ENCODE peak calls at places on chromosome 12, in four cellular contexts. One of them, this sample, is unnamed.

GRCh38 chr12:52191841-52192791 is at the start of gene KRT80:
- DNase-seq in esophagus squamous epithelium: no peak
- DNase-seq in stomach: peak
- DNase-seq in thyroid gland: peak
- DNase-seq in this sample: peak

GRCh38 chr12:110282956-110283817 is 2.1 kb downstream of the ATP2A2 start:
- DNase-seq in thyroid gland: no peak
- DNase-seq in esophagus squamous epithelium: no peak
- DNase-seq in stomach: no peak
- DNase-seq in this sample: no peak

GRCh38 chr12:68420225-68421008 is 88.3 kb upstream of the MDM1 start:
- DNase-seq in thyroid gland: no peak
- DNase-seq in esophagus squamous epithelium: no peak
- DNase-seq in stomach: no peak
- DNase-seq in this sample: no peak

GRCh38 chr12:95582230-95583058 is 31.2 kb upstream of the USP44 start:
- DNase-seq in esophagus squamous epithelium: no peak
- DNase-seq in stomach: no peak
- DNase-seq in thyroid gland: no peak
- DNase-seq in this sample: no peak

GRCh38 chr12:124715121-124715990 is 147.9 kb upstream of the NCOR2 start:
- DNase-seq in esophagus squamous epithelium: no peak
- DNase-seq in stomach: peak
- DNase-seq in thyroid gland: no peak
- DNase-seq in this sample: no peak

GRCh38 chr12:102811125-102811737 is 105.8 kb downstream of the PAH start:
- DNase-seq in thyroid gland: peak
- DNase-seq in esophagus squamous epithelium: no peak
- DNase-seq in stomach: no peak
- DNase-seq in this sample: no peak

GRCh38 chr12:129310346-129310745 is 457.1 kb downstream of the GLT1D1 start:
- DNase-seq in stomach: no peak
- DNase-seq in esophagus squamous epithelium: no peak
- DNase-seq in thyroid gland: peak
- DNase-seq in this sample: no peak

GRCh38 chr12:92553389-92553788 is 149.4 kb upstream of the PLEKHG7 start:
- DNase-seq in esophagus squamous epithelium: no peak
- DNase-seq in thyroid gland: peak
- DNase-seq in stomach: peak
- DNase-seq in this sample: peak

GRCh38 chr12:47725893-47726292 is 603 bp upstream of the ENDOU start:
- DNase-seq in stomach: no peak
- DNase-seq in esophagus squamous epithelium: no peak
- DNase-seq in thyroid gland: no peak
- DNase-seq in this sample: peak

GRCh38 chr12:53378222-53378621 is 1.8 kb upstream of the SP1 start:
- DNase-seq in stomach: no peak
- DNase-seq in esophagus squamous epithelium: no peak
- DNase-seq in thyroid gland: no peak
- DNase-seq in this sample: no peak

GRCh38 chr12:124466200-124467128 is 100.9 kb downstream of the NCOR2 start:
- DNase-seq in stomach: peak
- DNase-seq in thyroid gland: peak
- DNase-seq in esophagus squamous epithelium: peak
- DNase-seq in this sample: no peak

DNA sequence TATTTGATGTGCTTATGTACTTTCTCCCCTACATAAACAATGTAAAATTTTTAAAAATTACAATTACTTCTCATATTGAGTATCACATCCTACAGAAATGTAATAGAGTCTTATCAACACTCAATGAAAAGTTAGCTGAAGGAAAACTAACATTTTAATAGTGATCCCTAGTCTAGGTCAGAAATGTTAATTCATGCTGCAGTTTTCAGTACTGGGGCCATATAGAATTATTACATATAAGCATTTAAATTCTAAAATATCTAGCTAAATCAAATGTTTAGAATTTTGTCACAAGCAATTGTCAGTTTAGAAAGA is 37.8 kb downstream of the SLC6A15 start:
- DNase-seq in thyroid gland: no peak
- DNase-seq in esophagus squamous epithelium: no peak
- DNase-seq in stomach: no peak
- DNase-seq in this sample: no peak
- TF ChIP-seq CTCF in thyroid gland: no peak
- TF ChIP-seq CTCF in esophagus squamous epithelium: no peak
- TF ChIP-seq CTCF in stomach: no peak
- TF ChIP-seq CTCF in this sample: no peak

GRCh38 chr12:106780010-106780625 is 5.6 kb downstream of the RIC8B start:
- DNase-seq in stomach: no peak
- DNase-seq in thyroid gland: no peak
- DNase-seq in esophagus squamous epithelium: no peak
- DNase-seq in this sample: no peak

GRCh38 chr12:106776897-106777296 is 2.4 kb downstream of the RIC8B start:
- DNase-seq in esophagus squamous epithelium: no peak
- DNase-seq in thyroid gland: no peak
- DNase-seq in stomach: no peak
- DNase-seq in this sample: no peak

GRCh38 chr12:106783515-106783914 is 9.0 kb downstream of the RIC8B start:
- DNase-seq in thyroid gland: no peak
- DNase-seq in esophagus squamous epithelium: no peak
- DNase-seq in stomach: no peak
- DNase-seq in this sample: no peak

DNA sequence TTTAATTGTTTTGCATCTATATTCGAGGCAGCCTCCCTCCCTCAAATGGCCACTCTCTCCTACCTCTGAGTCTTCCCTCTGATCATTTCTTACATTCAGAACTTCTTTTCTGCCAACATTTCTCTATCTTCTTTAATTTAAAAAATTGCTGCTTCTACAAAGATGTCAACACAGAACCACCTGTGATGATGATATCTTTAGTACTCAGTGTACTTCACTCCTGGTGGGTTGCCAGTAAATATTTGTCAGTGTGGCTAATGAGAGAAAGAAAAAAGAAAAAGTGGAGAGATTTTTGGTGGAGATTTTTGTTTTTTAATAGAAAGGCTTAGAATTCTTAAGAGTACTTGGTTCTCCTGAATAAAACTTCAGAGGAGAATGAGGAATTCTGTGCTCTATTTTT is 8.1 kb downstream of the RIC8B start:
- DNase-seq in thyroid gland: no peak
- DNase-seq in esophagus squamous epithelium: no peak
- DNase-seq in stomach: no peak
- DNase-seq in this sample: no peak
- H3K4me3 ChIP-seq in thyroid gland: no peak
- H3K4me3 ChIP-seq in esophagus squamous epithelium: no peak
- H3K4me3 ChIP-seq in stomach: no peak
- H3K4me3 ChIP-seq in this sample: no peak

DNA sequence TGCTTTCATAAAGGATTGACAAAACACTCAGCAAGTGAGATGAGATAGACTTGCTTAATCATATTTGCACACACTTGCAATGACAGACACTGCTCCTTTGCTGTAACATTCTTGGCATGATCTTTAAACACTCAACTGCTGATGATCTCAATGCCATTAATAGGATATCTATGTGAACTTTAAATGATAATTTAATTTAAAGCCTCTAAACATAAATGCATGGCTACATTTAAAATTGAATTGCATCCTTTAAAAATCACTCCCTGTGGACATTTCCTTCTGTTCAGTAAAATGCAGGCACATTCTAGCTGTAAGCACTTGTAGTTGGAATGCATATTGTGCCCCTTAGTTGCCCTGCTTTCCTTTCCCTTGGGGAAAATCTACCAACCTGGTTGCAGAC is 979.0 kb downstream of the TMTC2 start:
- DNase-seq in stomach: no peak
- DNase-seq in thyroid gland: no peak
- DNase-seq in esophagus squamous epithelium: no peak
- DNase-seq in this sample: no peak
- TF ChIP-seq POLR2A in stomach: no peak
- TF ChIP-seq POLR2A in thyroid gland: no peak
- TF ChIP-seq POLR2A in esophagus squamous epithelium: no peak
- TF ChIP-seq POLR2A in this sample: no peak

DNA sequence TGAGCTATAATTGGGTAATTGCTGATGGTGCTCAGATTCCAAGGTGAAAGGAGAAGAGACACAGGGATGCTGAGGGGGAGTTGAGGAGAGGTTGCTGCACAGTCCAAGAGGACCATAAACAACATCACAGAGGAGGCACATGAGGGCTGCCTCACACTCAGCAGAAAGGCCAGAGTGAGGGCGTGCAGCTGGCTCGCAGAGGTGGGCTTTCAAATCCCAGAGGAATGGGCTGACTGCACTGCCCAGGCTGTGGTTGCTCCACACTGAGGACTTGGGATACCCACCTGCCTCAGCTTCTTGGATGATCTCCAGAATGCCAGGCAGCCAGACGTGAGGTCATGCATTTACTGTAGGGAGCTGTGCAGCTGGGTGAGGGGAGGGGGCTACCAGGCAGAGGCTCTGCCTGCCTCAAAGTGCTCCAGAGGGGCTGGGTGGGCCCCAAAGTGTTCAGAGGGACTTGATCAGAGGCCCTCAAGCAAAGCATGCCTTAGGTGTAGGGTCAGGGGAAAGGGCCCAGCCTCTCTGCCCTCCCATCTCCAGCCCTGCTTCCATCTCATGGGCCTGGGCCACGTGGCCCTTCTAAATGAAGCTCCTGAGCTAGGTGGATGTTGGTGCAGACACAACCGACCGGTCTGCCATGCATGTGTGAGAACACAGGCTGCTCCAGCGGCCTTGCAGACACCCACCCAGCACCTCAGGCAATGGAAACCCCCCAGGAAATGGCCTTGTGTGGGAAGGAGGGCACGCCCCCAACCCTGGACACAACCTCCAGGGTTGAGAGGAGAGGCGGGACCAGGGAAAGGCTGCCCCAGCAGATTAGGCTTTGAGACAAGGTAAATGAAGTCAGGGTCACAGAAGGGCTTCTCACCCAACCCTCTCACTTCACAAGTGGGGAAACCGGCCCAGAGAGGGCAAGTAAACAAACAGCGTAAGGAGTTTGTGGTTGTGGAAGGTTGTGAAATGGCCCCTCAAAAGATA is 90.7 kb downstream of the NTF3 start:
- DNase-seq in thyroid gland: no peak
- DNase-seq in stomach: no peak
- DNase-seq in esophagus squamous epithelium: no peak
- DNase-seq in this sample: peak
- TF ChIP-seq CTCF in thyroid gland: no peak
- TF ChIP-seq CTCF in stomach: no peak
- TF ChIP-seq CTCF in esophagus squamous epithelium: no peak
- TF ChIP-seq CTCF in this sample: no peak

GRCh38 chr12:7122876-7123769 is 5.6 kb downstream of the RBP5 start:
- DNase-seq in esophagus squamous epithelium: no peak
- DNase-seq in thyroid gland: no peak
- DNase-seq in stomach: no peak
- DNase-seq in this sample: no peak
- H3K4me3 ChIP-seq in esophagus squamous epithelium: no peak
- H3K4me3 ChIP-seq in thyroid gland: no peak
- H3K4me3 ChIP-seq in stomach: no peak
- H3K4me3 ChIP-seq in this sample: no peak

GRCh38 chr12:85369365-85370154 is 89.5 kb downstream of the ALX1 start:
- DNase-seq in esophagus squamous epithelium: no peak
- DNase-seq in thyroid gland: no peak
- DNase-seq in stomach: no peak
- DNase-seq in this sample: no peak

GRCh38 chr12:85373045-85373444 is 93.0 kb downstream of the ALX1 start:
- DNase-seq in esophagus squamous epithelium: no peak
- DNase-seq in stomach: no peak
- DNase-seq in thyroid gland: no peak
- DNase-seq in this sample: no peak

GRCh38 chr12:85374981-85375380 is 95.0 kb downstream of the ALX1 start:
- DNase-seq in thyroid gland: no peak
- DNase-seq in esophagus squamous epithelium: no peak
- DNase-seq in stomach: no peak
- DNase-seq in this sample: no peak
- TF ChIP-seq POLR2A in thyroid gland: no peak
- TF ChIP-seq POLR2A in esophagus squamous epithelium: no peak
- TF ChIP-seq POLR2A in stomach: no peak
- TF ChIP-seq POLR2A in this sample: no peak

DNA sequence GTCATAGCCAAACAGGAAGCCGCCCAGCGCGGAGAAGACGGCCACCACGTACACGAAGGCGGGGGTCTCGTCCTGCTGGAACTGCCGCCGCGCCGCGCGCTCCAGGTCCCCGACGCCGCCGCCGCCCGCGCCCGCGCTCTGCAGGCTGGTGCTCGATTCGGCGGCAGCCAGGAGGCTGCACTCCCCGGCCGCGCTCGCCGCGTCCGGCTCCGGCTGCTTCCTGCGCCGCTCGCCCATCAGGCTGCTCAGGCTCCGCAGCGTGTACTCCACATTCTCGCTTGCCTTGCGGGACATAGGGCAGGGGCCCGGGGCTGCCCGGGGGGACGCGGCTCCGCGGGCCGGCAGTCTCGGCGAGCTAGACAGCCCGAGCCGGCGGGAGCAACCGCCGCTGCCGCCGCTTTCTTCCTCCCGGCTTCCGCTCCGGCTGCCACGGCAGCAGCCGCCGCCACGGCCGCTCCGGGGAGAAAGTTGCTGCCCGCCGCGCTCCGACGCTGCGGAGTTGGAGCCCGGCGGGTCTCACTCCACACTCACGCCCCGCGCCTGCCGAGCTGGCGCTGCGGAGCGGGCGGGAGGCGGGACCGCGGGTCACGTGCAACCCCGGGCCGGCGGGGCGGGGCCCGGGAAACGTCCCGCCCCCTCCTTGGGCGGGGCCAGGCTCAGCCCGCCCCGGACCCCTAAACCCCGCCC is at the start of gene SLC2A13:
- DNase-seq in esophagus squamous epithelium: no peak
- DNase-seq in thyroid gland: peak
- DNase-seq in stomach: peak
- DNase-seq in this sample: peak
- TF ChIP-seq CTCF in esophagus squamous epithelium: no peak
- TF ChIP-seq CTCF in thyroid gland: no peak
- TF ChIP-seq CTCF in stomach: no peak
- TF ChIP-seq CTCF in this sample: no peak

DNA sequence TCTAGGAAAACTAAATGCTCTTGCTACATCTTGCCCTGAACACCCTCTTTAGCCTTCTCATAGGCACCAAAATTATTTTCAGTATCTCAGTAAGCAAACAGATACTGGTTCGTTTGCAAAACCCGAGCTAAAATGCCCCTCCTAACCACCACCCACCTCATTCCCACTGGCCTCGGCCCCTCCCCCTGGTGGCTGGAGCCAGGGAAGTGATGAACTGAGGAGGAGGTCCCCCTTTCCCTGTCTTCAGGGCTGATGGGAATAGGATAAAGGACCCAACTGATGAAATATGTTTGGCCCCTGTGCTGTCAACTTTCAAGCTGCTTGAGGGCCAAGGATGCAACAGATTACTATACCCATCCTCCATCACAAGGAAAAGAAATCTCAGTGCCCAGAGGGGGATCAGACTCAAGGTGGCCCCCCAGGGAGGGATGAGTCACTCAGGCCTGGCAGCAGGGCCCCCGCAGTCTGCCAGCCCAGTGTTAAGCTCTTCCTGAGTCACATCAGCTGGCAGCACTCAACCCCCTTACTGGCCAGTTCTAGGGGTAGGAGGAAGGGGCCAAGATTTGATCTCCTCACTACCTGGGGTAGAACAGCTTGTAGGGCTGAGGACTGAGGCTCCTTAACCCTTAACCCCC is 1.7 kb downstream of the ANKRD52 start:
- DNase-seq in esophagus squamous epithelium: no peak
- DNase-seq in thyroid gland: no peak
- DNase-seq in stomach: no peak
- DNase-seq in this sample: no peak
- H3K4me3 ChIP-seq in esophagus squamous epithelium: peak
- H3K4me3 ChIP-seq in thyroid gland: no peak
- H3K4me3 ChIP-seq in stomach: no peak
- H3K4me3 ChIP-seq in this sample: no peak